ENCODE peak calls at places on chromosomes 5 and 9, in nine cellular contexts. R is heart right ventricle, S is cardiac muscle cell, B is mucosa of descending colon, F is AG04450, P is fibroblast of mammary gland, A is suprapubic skin, N is endodermal cell, T is tibial artery. V is an unnamed sample.

GRCh38 chr9:137913771-137914767 is 36.5 kb downstream of the CACNA1B start:
- DNase-seq in R (no peak), S (no peak), B (no peak), F (no peak), P (no peak), A (no peak), N (no peak), T (no peak), V (no peak)

GRCh38 chr9:130243015-130243881 is 22.3 kb upstream of the HMCN2 start:
- DNase-seq in R (peak), S (peak), B (peak), F (peak), P (peak), A (peak), N (peak), T (peak), V (no peak)

GRCh38 chr9:36100532-36100931 is 36.0 kb upstream of the GLIPR2 start:
- DNase-seq in R (no peak), S (peak), B (no peak), F (no peak), P (peak), A (no peak), N (no peak), T (no peak), V (no peak)

GRCh38 chr5:149452665-149453617 is 73.8 kb upstream of the IL17B start:
- DNase-seq in R (peak), S (peak), B (no peak), F (peak), P (peak), A (peak), N (peak), T (peak), V (no peak)

GRCh38 chr5:66821626-66822429 is 225.6 kb downstream of the MAST4 start:
- DNase-seq in R (no peak), S (no peak), B (no peak), F (no peak), P (no peak), A (no peak), N (peak), T (no peak), V (no peak)

GRCh38 chr9:77834898-77835505 is 186.9 kb upstream of the GNA14 start:
- DNase-seq in R (no peak), S (peak), B (no peak), F (no peak), P (no peak), A (no peak), N (no peak), T (no peak), V (no peak)

GRCh38 chr5:176388003-176388340 is 426 bp downstream of the NOP16 start:
- DNase-seq in R (no peak), S (peak), B (no peak), F (no peak), P (peak), A (no peak), N (peak), T (no peak), V (no peak)

GRCh38 chr5:168656633-168657032 is 77.5 kb upstream of the PANK3 start:
- DNase-seq in R (no peak), S (peak), B (no peak), F (no peak), P (peak), A (no peak), N (peak), T (no peak), V (no peak)

GRCh38 chr5:119515192-119515591 is 62.9 kb downstream of the HSD17B4 start:
- DNase-seq in R (no peak), S (peak), B (no peak), F (no peak), P (peak), A (no peak), N (no peak), T (no peak), V (no peak)

GRCh38 chr5:179812135-179812825 is 5.6 kb upstream of the MGAT4B start:
- DNase-seq in R (peak), S (no peak), B (no peak), F (no peak), P (no peak), A (no peak), N (no peak), T (peak), V (no peak)

GRCh38 chr5:72515211-72515610 is 8.0 kb upstream of the ZNF366 start:
- DNase-seq in R (no peak), S (no peak), B (no peak), F (no peak), P (no peak), A (no peak), N (no peak), T (no peak), V (no peak)

GRCh38 chr9:84990416-84990815 is 320.9 kb downstream of the NTRK2 start:
- DNase-seq in R (no peak), S (peak), B (no peak), F (no peak), P (no peak), A (no peak), N (no peak), T (no peak), V (no peak)

GRCh38 chr9:127612993-127613954 is 1.2 kb downstream of the STXBP1 start:
- DNase-seq in R (peak), S (peak), B (peak), F (no peak), P (peak), A (peak), N (peak), T (peak), V (no peak)

GRCh38 chr5:36414869-36415282 is 113.2 kb upstream of the RANBP3L start:
- DNase-seq in R (no peak), S (peak), B (no peak), F (peak), P (peak), A (no peak), N (peak), T (no peak), V (no peak)

GRCh38 chr9:113187935-113188595 is 33.0 kb downstream of the FKBP15 start:
- DNase-seq in R (peak), S (peak), B (peak), F (peak), P (peak), A (peak), N (no peak), T (peak), V (peak)

GRCh38 chr5:136192015-136192525 is 892 bp downstream of the SMIM32 start:
- DNase-seq in R (no peak), S (peak), B (peak), F (no peak), P (no peak), A (no peak), N (peak), T (no peak), V (no peak)

GRCh38 chr9:93224591-93224990 is 40.7 kb downstream of the WNK2 start:
- DNase-seq in R (no peak), S (no peak), B (no peak), F (no peak), P (no peak), A (no peak), N (peak), T (no peak), V (peak)

GRCh38 chr5:54693936-54694510 is 176.5 kb downstream of the SNX18 start:
- DNase-seq in R (no peak), S (no peak), B (no peak), F (no peak), P (no peak), A (no peak), N (no peak), T (no peak), V (no peak)

GRCh38 chr9:79129865-79130480 is 441.8 kb upstream of the TLE4 start:
- DNase-seq in R (peak), S (peak), B (peak), F (peak), P (peak), A (no peak), N (peak), T (peak), V (no peak)

GRCh38 chr5:151808451-151809169 is 36.9 kb downstream of the G3BP1 start:
- DNase-seq in R (no peak), S (peak), B (no peak), F (no peak), P (no peak), A (no peak), N (no peak), T (no peak), V (no peak)

GRCh38 chr9:7166074-7166473 is 408.3 kb downstream of the KDM4C start:
- DNase-seq in R (no peak), S (no peak), B (no peak), F (no peak), P (no peak), A (no peak), N (no peak), T (no peak), V (no peak)

GRCh38 chr9:137025120-137025966 is 2.7 kb downstream of the ABCA2 start:
- DNase-seq in R (no peak), S (no peak), B (peak), F (no peak), P (no peak), A (no peak), N (no peak), T (no peak), V (no peak)

GRCh38 chr9:95726756-95727155 is 148.7 kb upstream of the ERCC6L2 start:
- DNase-seq in R (no peak), S (peak), B (no peak), F (peak), P (peak), A (no peak), N (no peak), T (no peak), V (no peak)

GRCh38 chr9:112142420-112142819 is 32.7 kb downstream of the SUSD1 start:
- DNase-seq in R (no peak), S (no peak), B (no peak), F (no peak), P (no peak), A (no peak), N (no peak), T (no peak), V (no peak)

GRCh38 chr5:164475339-164475977 is 970.0 kb downstream of the MAT2B start:
- DNase-seq in R (no peak), S (peak), B (no peak), F (no peak), P (peak), A (no peak), N (no peak), T (no peak), V (no peak)

GRCh38 chr5:112586596-112587062 is 151.1 kb upstream of the APC start:
- DNase-seq in R (no peak), S (no peak), B (no peak), F (no peak), P (no peak), A (no peak), N (peak), T (no peak), V (no peak)

GRCh38 chr5:149837680-149838269 is 106.8 kb downstream of the PDE6A start:
- DNase-seq in R (peak), S (peak), B (peak), F (peak), P (peak), A (no peak), N (peak), T (no peak), V (no peak)

GRCh38 chr9:128159073-128159783 is 837 bp upstream of the BBLN start:
- DNase-seq in R (no peak), S (no peak), B (peak), F (no peak), P (no peak), A (peak), N (no peak), T (no peak), V (no peak)

GRCh38 chr5:10244357-10244944 is 5.2 kb downstream of the ATPSCKMT start:
- DNase-seq in R (no peak), S (no peak), B (no peak), F (no peak), P (no peak), A (no peak), N (peak), T (no peak), V (no peak)

GRCh38 chr5:8839361-8840055 is 706.4 kb downstream of the SEMA5A start:
- DNase-seq in R (no peak), S (no peak), B (no peak), F (no peak), P (no peak), A (no peak), N (no peak), T (no peak), V (no peak)

GRCh38 chr9:128406848-128407391 is 13.7 kb upstream of the CERCAM start:
- DNase-seq in R (no peak), S (peak), B (no peak), F (no peak), P (peak), A (no peak), N (no peak), T (no peak), V (no peak)

GRCh38 chr9:91481971-91482370 is 58.3 kb upstream of the NFIL3 start:
- DNase-seq in R (no peak), S (peak), B (no peak), F (no peak), P (no peak), A (no peak), N (no peak), T (no peak), V (no peak)

GRCh38 chr9:133839822-133840329 is 101.7 kb upstream of the SARDH start:
- DNase-seq in R (peak), S (peak), B (peak), F (no peak), P (peak), A (no peak), N (peak), T (no peak), V (no peak)

GRCh38 chr9:4832786-4833579 is 40.2 kb downstream of the RCL1 start:
- DNase-seq in R (no peak), S (peak), B (no peak), F (peak), P (peak), A (no peak), N (no peak), T (no peak), V (peak)

GRCh38 chr9:107637421-107638420 is 148.2 kb upstream of the KLF4 start:
- DNase-seq in R (peak), S (peak), B (peak), F (peak), P (peak), A (peak), N (peak), T (peak), V (no peak)
- TF ChIP-seq CTCF in R (peak), S (peak), B (no peak), F (peak), P (no peak), A (no peak), N (peak), T (peak), V (no peak)

GRCh38 chr5:141534492-141535213 is 45.8 kb downstream of the PCDHGC5 start:
- DNase-seq in R (no peak), S (no peak), B (no peak), F (no peak), P (no peak), A (no peak), N (no peak), T (no peak), V (no peak)

GRCh38 chr5:141529002-141529401 is 40.1 kb downstream of the PCDHGC5 start:
- DNase-seq in R (peak), S (peak), B (no peak), F (no peak), P (peak), A (no peak), N (no peak), T (no peak), V (no peak)

GRCh38 chr5:141529873-141530272 is 41.0 kb downstream of the PCDHGC5 start:
- DNase-seq in R (no peak), S (no peak), B (no peak), F (no peak), P (no peak), A (no peak), N (no peak), T (no peak), V (no peak)

GRCh38 chr5:141532726-141533125 is 43.8 kb downstream of the PCDHGC5 start:
- DNase-seq in R (no peak), S (no peak), B (no peak), F (no peak), P (peak), A (no peak), N (no peak), T (no peak), V (no peak)

GRCh38 chr5:141533897-141534296 is 45.0 kb downstream of the PCDHGC5 start:
- DNase-seq in R (no peak), S (no peak), B (no peak), F (no peak), P (no peak), A (no peak), N (no peak), T (no peak), V (no peak)
- H3K4me3 ChIP-seq in R (no peak), S (no peak), B (no peak), F (no peak), P (no peak), A (no peak), N (no peak), T (no peak), V (no peak)

GRCh38 chr5:171845040-171845439 is 59.4 kb downstream of the SMIM23 start:
- DNase-seq in R (no peak), S (no peak), B (no peak), F (no peak), P (no peak), A (no peak), N (no peak), T (no peak), V (no peak)

GRCh38 chr5:171848006-171848405 is 62.4 kb downstream of the SMIM23 start:
- DNase-seq in R (no peak), S (no peak), B (no peak), F (no peak), P (no peak), A (no peak), N (no peak), T (no peak), V (no peak)

GRCh38 chr5:171848487-171848886 is 62.9 kb downstream of the SMIM23 start:
- DNase-seq in R (no peak), S (no peak), B (no peak), F (no peak), P (no peak), A (no peak), N (no peak), T (no peak), V (no peak)

GRCh38 chr5:171847026-171847425 is 61.4 kb downstream of the SMIM23 start:
- DNase-seq in R (no peak), S (no peak), B (no peak), F (no peak), P (no peak), A (no peak), N (no peak), T (no peak), V (no peak)

GRCh38 chr5:171845857-171846785 is 60.5 kb downstream of the SMIM23 start:
- DNase-seq in R (peak), S (peak), B (peak), F (no peak), P (peak), A (no peak), N (peak), T (no peak), V (no peak)
- TF ChIP-seq CTCF in R (peak), S (peak), B (no peak), F (peak), P (peak), A (no peak), N (peak), T (no peak), V (peak)

DNA sequence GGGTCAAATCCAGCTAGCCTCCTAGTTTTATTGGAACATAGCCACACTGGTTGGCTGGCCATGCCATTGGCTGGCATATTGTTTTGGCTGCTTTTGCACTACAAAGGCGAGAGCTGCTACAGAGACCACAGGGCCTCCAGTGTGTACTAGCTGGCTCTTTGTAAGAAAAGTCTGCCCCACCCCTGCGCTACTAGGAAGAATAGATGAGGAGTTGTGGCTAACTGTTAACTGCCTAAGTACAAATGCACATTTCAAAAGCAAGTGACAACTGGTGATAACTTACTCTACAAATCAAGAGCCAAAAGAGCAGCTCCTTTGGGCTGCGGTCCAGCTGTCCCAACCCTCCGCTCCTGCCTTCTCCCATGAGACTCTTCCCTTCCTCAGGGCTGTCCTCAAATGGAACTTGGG is 63.9 kb downstream of the SERINC5 start:
- DNase-seq in R (peak), S (no peak), B (peak), F (no peak), P (no peak), A (no peak), N (peak), T (no peak), V (no peak)
- H3K4me3 ChIP-seq in R (no peak), S (no peak), B (no peak), F (no peak), P (no peak), A (no peak), N (no peak), T (no peak), V (no peak)